ENCODE peak calls at places on chromosomes 2 and 18, in ten cellular contexts. One of them, this sample, is unnamed.

GRCh38 chr18:73283032-73283431 is 415.2 kb upstream of the NETO1 start:
- DNase-seq in transverse colon: no peak
- DNase-seq in esophagus squamous epithelium: no peak
- DNase-seq in cardiac fibroblast: no peak
- DNase-seq in fibroblast of the aortic adventitia: no peak
- DNase-seq in adrenal gland: no peak
- DNase-seq in SK-N-SH: no peak
- DNase-seq in foreskin fibroblast: peak
- DNase-seq in MM.1S: peak
- DNase-seq in psoas muscle: no peak
- DNase-seq in this sample: peak

GRCh38 chr2:128638741-128639477 is 320.2 kb upstream of the HS6ST1 start:
- DNase-seq in transverse colon: no peak
- DNase-seq in esophagus squamous epithelium: no peak
- DNase-seq in cardiac fibroblast: no peak
- DNase-seq in fibroblast of the aortic adventitia: no peak
- DNase-seq in adrenal gland: peak
- DNase-seq in SK-N-SH: peak
- DNase-seq in foreskin fibroblast: peak
- DNase-seq in MM.1S: no peak
- DNase-seq in psoas muscle: no peak
- DNase-seq in this sample: peak

GRCh38 chr2:241555711-241556110 is 2.8 kb upstream of the BOK start:
- DNase-seq in transverse colon: no peak
- DNase-seq in esophagus squamous epithelium: no peak
- DNase-seq in cardiac fibroblast: no peak
- DNase-seq in fibroblast of the aortic adventitia: no peak
- DNase-seq in adrenal gland: no peak
- DNase-seq in SK-N-SH: no peak
- DNase-seq in foreskin fibroblast: no peak
- DNase-seq in MM.1S: no peak
- DNase-seq in psoas muscle: no peak
- DNase-seq in this sample: no peak

GRCh38 chr2:197255550-197255949 is 55.0 kb downstream of the ANKRD44 start:
- DNase-seq in transverse colon: peak
- DNase-seq in esophagus squamous epithelium: peak
- DNase-seq in cardiac fibroblast: peak
- DNase-seq in fibroblast of the aortic adventitia: peak
- DNase-seq in adrenal gland: peak
- DNase-seq in SK-N-SH: peak
- DNase-seq in foreskin fibroblast: peak
- DNase-seq in MM.1S: peak
- DNase-seq in psoas muscle: peak
- DNase-seq in this sample: peak

GRCh38 chr2:203802277-203803045 is 65.1 kb upstream of the CTLA4 start:
- DNase-seq in transverse colon: no peak
- DNase-seq in esophagus squamous epithelium: no peak
- DNase-seq in cardiac fibroblast: peak
- DNase-seq in fibroblast of the aortic adventitia: peak
- DNase-seq in adrenal gland: no peak
- DNase-seq in SK-N-SH: no peak
- DNase-seq in foreskin fibroblast: peak
- DNase-seq in MM.1S: no peak
- DNase-seq in psoas muscle: no peak
- DNase-seq in this sample: peak

GRCh38 chr2:209458018-209458979 is 34.5 kb downstream of the MAP2 start:
- DNase-seq in transverse colon: no peak
- DNase-seq in esophagus squamous epithelium: no peak
- DNase-seq in cardiac fibroblast: peak
- DNase-seq in fibroblast of the aortic adventitia: peak
- DNase-seq in adrenal gland: no peak
- DNase-seq in SK-N-SH: no peak
- DNase-seq in foreskin fibroblast: no peak
- DNase-seq in MM.1S: no peak
- DNase-seq in psoas muscle: no peak
- DNase-seq in this sample: no peak

GRCh38 chr2:37672104-37672869 is 845 bp upstream of the CDC42EP3 start:
- DNase-seq in transverse colon: peak
- DNase-seq in esophagus squamous epithelium: no peak
- DNase-seq in cardiac fibroblast: peak
- DNase-seq in fibroblast of the aortic adventitia: peak
- DNase-seq in adrenal gland: peak
- DNase-seq in SK-N-SH: peak
- DNase-seq in foreskin fibroblast: peak
- DNase-seq in MM.1S: peak
- DNase-seq in psoas muscle: peak
- DNase-seq in this sample: peak

GRCh38 chr2:1709970-1710560 is 34.2 kb downstream of the PXDN start:
- DNase-seq in transverse colon: no peak
- DNase-seq in esophagus squamous epithelium: no peak
- DNase-seq in cardiac fibroblast: no peak
- DNase-seq in fibroblast of the aortic adventitia: no peak
- DNase-seq in adrenal gland: no peak
- DNase-seq in SK-N-SH: no peak
- DNase-seq in foreskin fibroblast: peak
- DNase-seq in MM.1S: peak
- DNase-seq in psoas muscle: no peak
- DNase-seq in this sample: no peak

GRCh38 chr2:236876642-236877041 is 209.0 kb upstream of the COPS8 start:
- DNase-seq in transverse colon: no peak
- DNase-seq in esophagus squamous epithelium: no peak
- DNase-seq in cardiac fibroblast: no peak
- DNase-seq in fibroblast of the aortic adventitia: no peak
- DNase-seq in adrenal gland: no peak
- DNase-seq in SK-N-SH: no peak
- DNase-seq in foreskin fibroblast: no peak
- DNase-seq in MM.1S: no peak
- DNase-seq in psoas muscle: no peak
- DNase-seq in this sample: no peak

GRCh38 chr2:86790828-86791561 is at the start of gene CD8A:
- DNase-seq in transverse colon: no peak
- DNase-seq in esophagus squamous epithelium: no peak
- DNase-seq in cardiac fibroblast: peak
- DNase-seq in fibroblast of the aortic adventitia: peak
- DNase-seq in adrenal gland: no peak
- DNase-seq in SK-N-SH: peak
- DNase-seq in foreskin fibroblast: peak
- DNase-seq in MM.1S: no peak
- DNase-seq in psoas muscle: no peak
- DNase-seq in this sample: peak

GRCh38 chr2:86791574-86791973 is 861 bp upstream of the CD8A start:
- DNase-seq in transverse colon: no peak
- DNase-seq in esophagus squamous epithelium: no peak
- DNase-seq in cardiac fibroblast: no peak
- DNase-seq in fibroblast of the aortic adventitia: no peak
- DNase-seq in adrenal gland: no peak
- DNase-seq in SK-N-SH: peak
- DNase-seq in foreskin fibroblast: no peak
- DNase-seq in MM.1S: no peak
- DNase-seq in psoas muscle: no peak
- DNase-seq in this sample: no peak

GRCh38 chr2:86788881-86789686 is 1.6 kb downstream of the CD8A start:
- DNase-seq in transverse colon: no peak
- DNase-seq in esophagus squamous epithelium: no peak
- DNase-seq in cardiac fibroblast: no peak
- DNase-seq in fibroblast of the aortic adventitia: peak
- DNase-seq in adrenal gland: no peak
- DNase-seq in SK-N-SH: peak
- DNase-seq in foreskin fibroblast: peak
- DNase-seq in MM.1S: no peak
- DNase-seq in psoas muscle: no peak
- DNase-seq in this sample: no peak

GRCh38 chr2:86789687-86790133 is 1.0 kb downstream of the CD8A start:
- DNase-seq in transverse colon: no peak
- DNase-seq in esophagus squamous epithelium: no peak
- DNase-seq in cardiac fibroblast: no peak
- DNase-seq in fibroblast of the aortic adventitia: no peak
- DNase-seq in adrenal gland: no peak
- DNase-seq in SK-N-SH: peak
- DNase-seq in foreskin fibroblast: no peak
- DNase-seq in MM.1S: no peak
- DNase-seq in psoas muscle: no peak
- DNase-seq in this sample: no peak

GRCh38 chr2:86790134-86790827 is 432 bp downstream of the CD8A start:
- DNase-seq in transverse colon: no peak
- DNase-seq in esophagus squamous epithelium: no peak
- DNase-seq in cardiac fibroblast: no peak
- DNase-seq in fibroblast of the aortic adventitia: no peak
- DNase-seq in adrenal gland: no peak
- DNase-seq in SK-N-SH: peak
- DNase-seq in foreskin fibroblast: no peak
- DNase-seq in MM.1S: no peak
- DNase-seq in psoas muscle: no peak
- DNase-seq in this sample: no peak
- H3K4me3 ChIP-seq in transverse colon: no peak
- H3K4me3 ChIP-seq in esophagus squamous epithelium: peak
- H3K4me3 ChIP-seq in cardiac fibroblast: no peak
- H3K4me3 ChIP-seq in fibroblast of the aortic adventitia: no peak
- H3K4me3 ChIP-seq in adrenal gland: peak
- H3K4me3 ChIP-seq in SK-N-SH: no peak
- H3K4me3 ChIP-seq in foreskin fibroblast: no peak
- H3K4me3 ChIP-seq in MM.1S: no peak
- H3K4me3 ChIP-seq in psoas muscle: peak
- H3K4me3 ChIP-seq in this sample: no peak

GRCh38 chr2:201234167-201235139 is 25.9 kb upstream of the CASP8 start:
- DNase-seq in transverse colon: no peak
- DNase-seq in esophagus squamous epithelium: no peak
- DNase-seq in cardiac fibroblast: no peak
- DNase-seq in fibroblast of the aortic adventitia: peak
- DNase-seq in adrenal gland: no peak
- DNase-seq in SK-N-SH: no peak
- DNase-seq in foreskin fibroblast: no peak
- DNase-seq in MM.1S: no peak
- DNase-seq in psoas muscle: no peak
- DNase-seq in this sample: no peak

GRCh38 chr2:201237486-201238241 is 22.7 kb upstream of the CASP8 start:
- DNase-seq in transverse colon: no peak
- DNase-seq in esophagus squamous epithelium: no peak
- DNase-seq in cardiac fibroblast: no peak
- DNase-seq in fibroblast of the aortic adventitia: no peak
- DNase-seq in adrenal gland: no peak
- DNase-seq in SK-N-SH: no peak
- DNase-seq in foreskin fibroblast: no peak
- DNase-seq in MM.1S: no peak
- DNase-seq in psoas muscle: no peak
- DNase-seq in this sample: no peak

GRCh38 chr2:201235865-201236811 is 24.2 kb upstream of the CASP8 start:
- DNase-seq in transverse colon: peak
- DNase-seq in esophagus squamous epithelium: peak
- DNase-seq in cardiac fibroblast: peak
- DNase-seq in fibroblast of the aortic adventitia: peak
- DNase-seq in adrenal gland: peak
- DNase-seq in SK-N-SH: peak
- DNase-seq in foreskin fibroblast: peak
- DNase-seq in MM.1S: peak
- DNase-seq in psoas muscle: peak
- DNase-seq in this sample: peak

GRCh38 chr2:201232125-201232815 is 28.1 kb upstream of the CASP8 start:
- DNase-seq in transverse colon: peak
- DNase-seq in esophagus squamous epithelium: peak
- DNase-seq in cardiac fibroblast: peak
- DNase-seq in fibroblast of the aortic adventitia: peak
- DNase-seq in adrenal gland: peak
- DNase-seq in SK-N-SH: peak
- DNase-seq in foreskin fibroblast: peak
- DNase-seq in MM.1S: peak
- DNase-seq in psoas muscle: peak
- DNase-seq in this sample: peak

DNA sequence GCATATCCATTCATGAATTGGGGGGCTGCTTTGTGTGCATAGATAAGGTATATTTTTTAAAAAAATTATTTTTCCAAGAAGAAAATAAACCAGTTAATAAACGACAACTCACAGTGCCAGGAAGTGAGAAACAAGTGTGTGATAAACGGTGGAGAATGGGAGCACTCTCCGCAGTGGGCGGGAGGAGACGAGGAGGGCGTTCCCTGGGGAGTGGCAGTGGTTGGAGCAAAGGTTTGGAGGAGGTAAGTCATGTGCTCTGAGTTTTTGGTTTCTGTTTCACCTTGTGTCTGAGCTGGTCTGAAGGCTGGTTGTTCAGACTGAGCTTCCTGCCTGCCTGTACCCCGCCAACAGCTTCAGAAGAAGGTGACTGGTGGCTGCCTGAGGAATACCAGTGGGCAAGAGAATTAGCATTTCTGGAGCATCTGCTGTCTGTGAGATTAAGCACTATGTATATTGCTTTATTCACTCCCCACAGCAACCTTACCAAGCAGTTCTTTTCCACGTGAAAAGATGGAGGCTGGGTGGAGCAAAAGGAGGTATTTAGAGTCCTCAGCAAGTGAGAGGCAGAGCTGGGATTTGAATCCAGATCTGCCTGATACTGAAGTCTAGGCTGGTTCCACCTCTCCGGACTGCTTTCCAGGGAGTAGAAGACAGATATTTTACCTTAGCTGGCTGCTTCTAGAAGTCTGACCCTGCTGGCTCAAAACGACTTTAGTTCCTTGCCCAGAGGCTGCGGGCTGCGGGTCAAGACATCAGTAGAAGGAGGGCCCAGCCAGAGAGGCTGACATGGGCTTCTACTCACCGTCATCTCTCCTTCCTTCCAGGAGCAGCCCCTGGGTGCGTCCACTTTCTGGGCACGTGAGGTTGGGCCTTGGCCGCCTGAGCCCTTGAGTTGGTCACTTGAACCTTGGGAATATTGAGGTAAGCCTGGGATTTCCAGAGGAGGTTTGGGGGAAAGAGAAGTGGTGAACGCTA is 26.9 kb upstream of the CASP8 start:
- DNase-seq in transverse colon: peak
- DNase-seq in esophagus squamous epithelium: peak
- DNase-seq in cardiac fibroblast: peak
- DNase-seq in fibroblast of the aortic adventitia: peak
- DNase-seq in adrenal gland: peak
- DNase-seq in SK-N-SH: no peak
- DNase-seq in foreskin fibroblast: no peak
- DNase-seq in MM.1S: peak
- DNase-seq in psoas muscle: no peak
- DNase-seq in this sample: no peak
- TF ChIP-seq CTCF in transverse colon: peak
- TF ChIP-seq CTCF in esophagus squamous epithelium: peak
- TF ChIP-seq CTCF in cardiac fibroblast: no peak
- TF ChIP-seq CTCF in fibroblast of the aortic adventitia: no peak
- TF ChIP-seq CTCF in adrenal gland: no peak
- TF ChIP-seq CTCF in SK-N-SH: no peak
- TF ChIP-seq CTCF in foreskin fibroblast: no peak
- TF ChIP-seq CTCF in MM.1S: no peak
- TF ChIP-seq CTCF in psoas muscle: no peak
- TF ChIP-seq CTCF in this sample: no peak

GRCh38 chr2:20212871-20213503 is 11.9 kb downstream of the SDC1 start:
- DNase-seq in transverse colon: peak
- DNase-seq in esophagus squamous epithelium: no peak
- DNase-seq in cardiac fibroblast: no peak
- DNase-seq in fibroblast of the aortic adventitia: no peak
- DNase-seq in adrenal gland: peak
- DNase-seq in SK-N-SH: peak
- DNase-seq in foreskin fibroblast: peak
- DNase-seq in MM.1S: no peak
- DNase-seq in psoas muscle: no peak
- DNase-seq in this sample: no peak
- H3K4me3 ChIP-seq in transverse colon: no peak
- H3K4me3 ChIP-seq in esophagus squamous epithelium: peak
- H3K4me3 ChIP-seq in cardiac fibroblast: no peak
- H3K4me3 ChIP-seq in fibroblast of the aortic adventitia: no peak
- H3K4me3 ChIP-seq in adrenal gland: no peak
- H3K4me3 ChIP-seq in SK-N-SH: no peak
- H3K4me3 ChIP-seq in foreskin fibroblast: no peak
- H3K4me3 ChIP-seq in MM.1S: peak
- H3K4me3 ChIP-seq in psoas muscle: no peak
- H3K4me3 ChIP-seq in this sample: no peak

GRCh38 chr18:43422483-43422882 is 145.2 kb upstream of the SYT4 start:
- DNase-seq in transverse colon: no peak
- DNase-seq in esophagus squamous epithelium: no peak
- DNase-seq in cardiac fibroblast: peak
- DNase-seq in fibroblast of the aortic adventitia: no peak
- DNase-seq in adrenal gland: no peak
- DNase-seq in SK-N-SH: peak
- DNase-seq in foreskin fibroblast: no peak
- DNase-seq in MM.1S: no peak
- DNase-seq in psoas muscle: no peak
- DNase-seq in this sample: peak
- TF ChIP-seq CTCF in transverse colon: no peak
- TF ChIP-seq CTCF in esophagus squamous epithelium: no peak
- TF ChIP-seq CTCF in cardiac fibroblast: peak
- TF ChIP-seq CTCF in fibroblast of the aortic adventitia: no peak
- TF ChIP-seq CTCF in adrenal gland: no peak
- TF ChIP-seq CTCF in SK-N-SH: no peak
- TF ChIP-seq CTCF in foreskin fibroblast: no peak
- TF ChIP-seq CTCF in MM.1S: no peak
- TF ChIP-seq CTCF in psoas muscle: no peak
- TF ChIP-seq CTCF in this sample: peak

This sample was measured in brain microvascular endothelial cell.